ENCODE peak calls at places on chromosomes 7 and 10, in five cellular contexts. One of them, this sample, is unnamed.

GRCh38 chr10:6915307-6915706 is 335.2 kb upstream of the PRKCQ start:
- DNase-seq in uterus: no peak
- DNase-seq in HFFc6: no peak
- DNase-seq in GM13977: no peak
- DNase-seq in heart right ventricle: no peak
- DNase-seq in this sample: no peak

GRCh38 chr10:66882271-66882670 is 43.6 kb upstream of the LRRTM3 start:
- DNase-seq in GM13977: no peak
- DNase-seq in heart right ventricle: no peak
- DNase-seq in HFFc6: no peak
- DNase-seq in uterus: no peak
- DNase-seq in this sample: no peak

GRCh38 chr10:18312385-18313145 is 172.3 kb downstream of the CACNB2 start:
- DNase-seq in GM13977: peak
- DNase-seq in HFFc6: peak
- DNase-seq in uterus: no peak
- DNase-seq in heart right ventricle: no peak
- DNase-seq in this sample: peak

GRCh38 chr10:13839430-13839986 is 252.7 kb downstream of the PRPF18 start:
- DNase-seq in HFFc6: peak
- DNase-seq in heart right ventricle: peak
- DNase-seq in GM13977: no peak
- DNase-seq in uterus: no peak
- DNase-seq in this sample: peak

GRCh38 chr7:40057292-40057691 is 77.1 kb downstream of the MPLKIP start:
- DNase-seq in HFFc6: peak
- DNase-seq in GM13977: no peak
- DNase-seq in heart right ventricle: no peak
- DNase-seq in uterus: no peak
- DNase-seq in this sample: no peak

GRCh38 chr7:44282601-44283171 is 42.7 kb downstream of the CAMK2B start:
- DNase-seq in GM13977: no peak
- DNase-seq in HFFc6: no peak
- DNase-seq in heart right ventricle: peak
- DNase-seq in uterus: peak
- DNase-seq in this sample: no peak

GRCh38 chr7:99665312-99665759 is 14.5 kb downstream of the CYP3A5 start:
- DNase-seq in HFFc6: no peak
- DNase-seq in heart right ventricle: no peak
- DNase-seq in GM13977: no peak
- DNase-seq in uterus: no peak
- DNase-seq in this sample: no peak

GRCh38 chr10:125661942-125662515 is 20.9 kb downstream of the TEX36 start:
- DNase-seq in uterus: no peak
- DNase-seq in GM13977: no peak
- DNase-seq in HFFc6: peak
- DNase-seq in heart right ventricle: no peak
- DNase-seq in this sample: peak

GRCh38 chr7:34454381-34454780 is 203.6 kb upstream of the NPSR1 start:
- DNase-seq in uterus: no peak
- DNase-seq in heart right ventricle: no peak
- DNase-seq in HFFc6: no peak
- DNase-seq in GM13977: no peak
- DNase-seq in this sample: no peak

DNA sequence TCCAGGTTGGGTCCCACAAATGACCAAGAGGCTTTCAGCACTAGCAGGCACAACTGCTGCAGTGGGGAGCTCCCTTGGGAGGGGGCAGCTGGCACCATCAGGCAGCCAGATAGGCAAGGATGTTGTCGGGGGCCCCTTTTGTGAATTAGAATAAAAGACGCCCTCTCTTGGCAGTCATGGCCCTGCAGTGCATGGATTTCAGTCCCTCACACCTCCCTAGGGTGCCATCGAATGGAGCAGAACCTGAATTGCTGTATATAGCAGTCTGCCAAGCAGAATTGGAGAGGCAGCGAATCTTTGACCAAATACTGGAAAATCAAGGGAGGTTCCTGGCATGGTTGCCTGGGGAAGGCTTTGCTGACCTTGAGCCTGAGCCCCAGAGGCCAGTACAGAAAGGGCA is 22.4 kb upstream of the ADCYAP1R1 start:
- DNase-seq in HFFc6: no peak
- DNase-seq in uterus: no peak
- DNase-seq in heart right ventricle: no peak
- DNase-seq in GM13977: no peak
- DNase-seq in this sample: no peak
- TF ChIP-seq CTCF in HFFc6: no peak
- TF ChIP-seq CTCF in uterus: no peak
- TF ChIP-seq CTCF in heart right ventricle: no peak
- TF ChIP-seq CTCF in GM13977: no peak
- TF ChIP-seq CTCF in this sample: no peak

GRCh38 chr10:86110156-86110786 is 256.3 kb downstream of the GRID1 start:
- DNase-seq in uterus: no peak
- DNase-seq in HFFc6: no peak
- DNase-seq in GM13977: no peak
- DNase-seq in heart right ventricle: no peak
- DNase-seq in this sample: no peak
- TF ChIP-seq CTCF in uterus: no peak
- TF ChIP-seq CTCF in HFFc6: no peak
- TF ChIP-seq CTCF in GM13977: peak
- TF ChIP-seq CTCF in heart right ventricle: no peak
- TF ChIP-seq CTCF in this sample: no peak

GRCh38 chr10:96334888-96335526 is 23.8 kb downstream of the OPALIN start:
- DNase-seq in heart right ventricle: no peak
- DNase-seq in uterus: no peak
- DNase-seq in HFFc6: peak
- DNase-seq in GM13977: peak
- DNase-seq in this sample: peak
- TF ChIP-seq CTCF in heart right ventricle: peak
- TF ChIP-seq CTCF in uterus: peak
- TF ChIP-seq CTCF in HFFc6: peak
- TF ChIP-seq CTCF in GM13977: peak
- TF ChIP-seq CTCF in this sample: peak

GRCh38 chr10:28711776-28712175 is 34.5 kb downstream of the BAMBI start:
- DNase-seq in uterus: no peak
- DNase-seq in GM13977: no peak
- DNase-seq in HFFc6: no peak
- DNase-seq in heart right ventricle: no peak
- DNase-seq in this sample: no peak
- TF ChIP-seq CTCF in uterus: no peak
- TF ChIP-seq CTCF in GM13977: no peak
- TF ChIP-seq CTCF in HFFc6: no peak
- TF ChIP-seq CTCF in heart right ventricle: no peak
- TF ChIP-seq CTCF in this sample: no peak

GRCh38 chr10:75596930-75597629 is 165.7 kb downstream of the LRMDA start:
- DNase-seq in GM13977: no peak
- DNase-seq in heart right ventricle: no peak
- DNase-seq in uterus: no peak
- DNase-seq in HFFc6: no peak
- DNase-seq in this sample: no peak

GRCh38 chr10:75589895-75590654 is 158.7 kb downstream of the LRMDA start:
- DNase-seq in HFFc6: no peak
- DNase-seq in uterus: no peak
- DNase-seq in heart right ventricle: no peak
- DNase-seq in GM13977: no peak
- DNase-seq in this sample: no peak

GRCh38 chr10:75592014-75592842 is 160.8 kb downstream of the LRMDA start:
- DNase-seq in heart right ventricle: no peak
- DNase-seq in HFFc6: no peak
- DNase-seq in GM13977: no peak
- DNase-seq in uterus: peak
- DNase-seq in this sample: no peak

GRCh38 chr10:75592888-75593643 is 161.6 kb downstream of the LRMDA start:
- DNase-seq in heart right ventricle: no peak
- DNase-seq in HFFc6: no peak
- DNase-seq in uterus: peak
- DNase-seq in GM13977: no peak
- DNase-seq in this sample: no peak

DNA sequence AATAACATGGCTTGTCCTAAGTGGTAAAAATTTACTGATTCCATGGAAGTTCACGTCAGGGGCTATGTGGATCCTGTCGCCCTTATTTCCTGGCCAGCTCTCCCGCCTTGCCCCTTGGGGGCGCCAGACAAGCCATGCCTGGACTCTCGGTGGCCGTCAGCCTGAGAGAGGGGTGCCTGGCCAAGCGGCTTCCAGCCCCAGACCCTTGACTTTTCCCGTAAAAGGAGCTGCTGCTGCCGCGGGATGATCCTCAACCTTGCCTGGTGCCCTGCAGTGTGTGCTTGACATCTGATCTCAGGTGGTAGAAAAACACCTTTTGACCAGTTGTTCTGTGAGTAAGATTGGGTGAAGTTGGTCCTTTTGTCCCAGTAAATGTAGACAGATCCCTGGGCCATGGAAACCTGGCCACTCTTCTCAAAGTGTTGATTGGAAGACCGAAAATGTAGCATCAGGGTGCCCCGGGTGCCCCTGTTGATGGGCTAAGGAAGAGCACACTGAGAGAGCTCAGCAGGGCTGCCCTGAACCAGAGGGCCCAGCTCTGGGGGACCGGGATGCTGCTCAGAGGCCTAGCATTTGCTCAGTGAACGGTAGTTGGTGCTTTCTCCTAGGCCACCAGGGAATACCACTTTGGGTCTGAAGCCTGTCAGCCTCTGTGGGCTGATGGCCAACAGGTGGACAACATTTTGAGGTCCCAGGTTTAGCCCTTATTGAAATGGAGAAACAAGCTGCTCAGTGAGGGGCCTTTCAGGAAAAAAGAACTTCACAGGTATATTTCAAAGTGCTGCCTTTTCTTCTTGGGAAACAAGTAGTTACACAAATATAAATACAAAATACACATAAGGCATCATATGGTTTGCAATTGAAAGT is 162.5 kb downstream of the LRMDA start:
- DNase-seq in uterus: no peak
- DNase-seq in HFFc6: no peak
- DNase-seq in GM13977: no peak
- DNase-seq in heart right ventricle: no peak
- DNase-seq in this sample: no peak
- TF ChIP-seq CTCF in uterus: no peak
- TF ChIP-seq CTCF in HFFc6: no peak
- TF ChIP-seq CTCF in GM13977: no peak
- TF ChIP-seq CTCF in heart right ventricle: no peak
- TF ChIP-seq CTCF in this sample: no peak

DNA sequence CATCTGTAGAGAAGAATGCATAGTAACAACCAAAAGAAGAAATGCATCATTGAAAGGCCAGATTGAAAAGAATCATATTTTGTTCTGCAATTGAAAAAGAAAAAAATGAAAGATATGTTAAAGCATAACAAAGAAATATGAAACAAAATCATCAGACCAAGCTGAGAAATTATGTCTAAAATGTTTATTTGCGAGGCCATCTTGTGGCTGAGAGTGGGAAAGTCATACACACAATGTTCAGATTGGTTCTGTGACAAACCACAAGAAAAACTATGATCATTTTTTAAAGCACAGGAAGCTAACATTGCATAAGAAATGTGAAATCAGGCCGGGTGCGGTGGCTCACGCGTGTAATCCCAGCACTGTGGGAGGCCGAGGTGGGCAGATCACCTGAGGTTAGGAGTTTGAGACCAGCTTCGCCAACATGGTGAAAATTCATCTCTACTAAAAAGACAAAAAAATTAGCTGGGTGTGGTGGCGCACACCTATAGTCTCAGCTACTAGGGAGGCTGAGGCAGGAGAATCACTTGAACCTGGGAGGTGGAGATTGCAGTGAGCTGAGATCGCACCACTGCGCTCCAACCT is 36.6 kb downstream of the ABCB5 start:
- DNase-seq in heart right ventricle: no peak
- DNase-seq in HFFc6: no peak
- DNase-seq in uterus: no peak
- DNase-seq in GM13977: peak
- DNase-seq in this sample: no peak
- TF ChIP-seq CTCF in heart right ventricle: no peak
- TF ChIP-seq CTCF in HFFc6: peak
- TF ChIP-seq CTCF in uterus: no peak
- TF ChIP-seq CTCF in GM13977: peak
- TF ChIP-seq CTCF in this sample: peak

DNA sequence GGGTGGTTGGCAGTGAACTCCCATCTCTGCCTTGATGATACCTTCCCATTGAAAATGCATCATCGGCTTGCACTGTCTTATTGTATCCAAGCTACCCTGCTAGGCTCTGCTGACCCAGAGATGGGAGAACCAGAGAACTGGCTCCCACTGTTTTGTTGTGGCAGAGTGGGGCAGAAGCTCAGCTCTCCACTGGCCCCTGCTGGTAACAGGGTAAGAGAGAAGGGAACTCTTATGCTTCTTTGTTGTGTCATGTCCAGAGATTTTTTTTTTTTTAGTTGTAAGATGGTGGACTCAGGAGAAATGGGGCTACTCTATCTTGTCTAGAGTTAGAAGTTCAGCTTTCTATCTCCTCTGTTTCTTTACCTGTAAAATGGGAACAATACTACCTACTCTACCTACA is 100.5 kb upstream of the SDK1 start:
- DNase-seq in heart right ventricle: no peak
- DNase-seq in uterus: no peak
- DNase-seq in GM13977: peak
- DNase-seq in HFFc6: no peak
- DNase-seq in this sample: no peak
- TF ChIP-seq CTCF in heart right ventricle: no peak
- TF ChIP-seq CTCF in uterus: no peak
- TF ChIP-seq CTCF in GM13977: peak
- TF ChIP-seq CTCF in HFFc6: no peak
- TF ChIP-seq CTCF in this sample: peak

GRCh38 chr7:76091506-76091905 is 43.6 kb downstream of the MDH2 start:
- DNase-seq in HFFc6: no peak
- DNase-seq in uterus: no peak
- DNase-seq in heart right ventricle: no peak
- DNase-seq in GM13977: no peak
- DNase-seq in this sample: no peak

GRCh38 chr7:76095908-76096307 is 48.0 kb downstream of the MDH2 start:
- DNase-seq in GM13977: no peak
- DNase-seq in HFFc6: no peak
- DNase-seq in heart right ventricle: no peak
- DNase-seq in uterus: no peak
- DNase-seq in this sample: no peak

GRCh38 chr7:76086070-76086469 is 38.2 kb downstream of the MDH2 start:
- DNase-seq in heart right ventricle: no peak
- DNase-seq in GM13977: no peak
- DNase-seq in uterus: no peak
- DNase-seq in HFFc6: peak
- DNase-seq in this sample: no peak

DNA sequence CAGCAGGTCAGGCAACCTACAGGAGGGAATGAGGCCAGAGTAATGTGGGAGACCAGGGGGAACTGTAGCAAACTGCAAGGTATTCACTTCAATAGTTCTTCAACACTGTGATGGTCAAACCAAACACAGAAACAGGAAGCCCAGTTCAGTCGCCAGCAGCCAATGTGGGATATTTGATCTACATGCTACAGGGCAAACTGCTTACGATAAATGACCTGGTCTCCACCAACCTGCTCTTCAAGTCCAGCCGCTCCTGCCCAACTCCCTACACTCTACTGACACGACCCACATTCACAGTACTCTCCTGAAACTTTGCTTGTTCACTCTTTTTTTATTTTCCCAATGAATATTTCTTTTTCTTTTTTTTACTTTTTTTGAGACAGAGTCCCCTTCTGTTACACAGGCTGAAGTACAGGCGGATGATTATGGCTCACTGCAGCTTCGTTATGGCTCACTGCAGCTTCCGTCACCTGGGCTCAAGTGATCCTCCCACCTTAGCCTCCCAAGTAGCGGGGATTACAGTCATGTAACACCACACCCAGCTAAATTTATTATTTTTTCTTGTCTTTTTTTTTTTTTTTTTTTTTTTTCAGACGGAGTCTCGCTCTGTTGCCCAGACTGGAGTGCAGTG is 42.1 kb downstream of the MDH2 start:
- DNase-seq in HFFc6: no peak
- DNase-seq in GM13977: no peak
- DNase-seq in uterus: no peak
- DNase-seq in heart right ventricle: no peak
- DNase-seq in this sample: no peak
- TF ChIP-seq CTCF in HFFc6: no peak
- TF ChIP-seq CTCF in GM13977: no peak
- TF ChIP-seq CTCF in uterus: no peak
- TF ChIP-seq CTCF in heart right ventricle: no peak
- TF ChIP-seq CTCF in this sample: no peak